ENCODE peak calls at places on chromosomes 2 and 18, in six cellular contexts. W is ovary; G is lower lobe of right lung; C is CD8-positive, alpha-beta T cell; N is upper lobe of right lung; F is brain microvascular endothelial cell. O is an unnamed sample.

GRCh38 chr2:159637988-159638501 is 21.7 kb upstream of the BAZ2B start:
- DNase-seq in N (no peak), F (peak; percentile 94), G (no peak), W (no peak), C (no peak), O (no peak)

GRCh38 chr2:241844066-241844728 is 14.5 kb downstream of the PDCD1 start:
- DNase-seq in N (peak; percentile 85), W (peak; percentile 79), F (no peak), C (no peak), G (peak; percentile 73), O (peak; percentile 57)

GRCh38 chr2:40479995-40480525 is 28.2 kb upstream of the SLC8A1 start:
- DNase-seq in F (no peak), W (no peak), G (no peak), N (no peak), C (no peak), O (no peak)

GRCh38 chr2:174984561-174984960 is 20.6 kb downstream of the CHN1 start:
- DNase-seq in W (no peak), N (no peak), C (no peak), G (no peak), F (no peak), O (no peak)

GRCh38 chr2:203077458-203077857 is 62.8 kb downstream of the NBEAL1 start:
- DNase-seq in W (no peak), F (no peak), N (no peak), C (no peak), G (no peak), O (no peak)

GRCh38 chr2:150228936-150229335 is 258.5 kb downstream of the RND3 start:
- DNase-seq in W (no peak), N (no peak), C (no peak), F (no peak), G (no peak), O (no peak)

GRCh38 chr2:38148501-38148900 is 72.5 kb upstream of the CYP1B1 start:
- DNase-seq in C (no peak), G (no peak), N (peak; percentile 66), W (no peak), F (no peak), O (no peak)

GRCh38 chr2:230664128-230664527 is 48.5 kb upstream of the CAB39 start:
- DNase-seq in C (no peak), F (no peak), G (no peak), W (no peak), N (no peak), O (no peak)

GRCh38 chr2:211203986-211204385 is 647.6 kb downstream of the CPS1 start:
- DNase-seq in C (no peak), F (peak; percentile 21), N (no peak), G (no peak), W (no peak), O (no peak)

GRCh38 chr18:74546751-74547530 is 12.6 kb downstream of the CNDP1 start:
- DNase-seq in N (no peak), C (no peak), F (no peak), G (no peak), W (no peak), O (no peak)

GRCh38 chr2:46778516-46778915 is 137.1 kb downstream of the MCFD2 start:
- DNase-seq in F (no peak), C (no peak), G (no peak), N (no peak), W (no peak), O (no peak)

GRCh38 chr18:49788327-49788908 is 24.9 kb downstream of the ACAA2 start:
- DNase-seq in G (no peak), F (peak; percentile 22), N (no peak), C (no peak), W (no peak), O (no peak)

GRCh38 chr2:59167514-59167913 is 926.4 kb upstream of the FANCL start:
- DNase-seq in W (no peak), N (no peak), C (no peak), F (no peak), G (no peak), O (no peak)

GRCh38 chr2:26631815-26632214 is 9.4 kb downstream of the CIB4 start:
- DNase-seq in C (no peak), W (no peak), F (no peak), N (peak; percentile 48), G (peak; percentile 24), O (no peak)

GRCh38 chr2:28049416-28049815 is 158.9 kb downstream of the BABAM2 start:
- DNase-seq in F (no peak), G (no peak), N (no peak), C (no peak), W (no peak), O (no peak)

GRCh38 chr2:191878576-191879298 is 31.8 kb upstream of the CAVIN2 start:
- DNase-seq in F (peak; percentile 59), N (no peak), W (no peak), G (no peak), C (no peak), O (no peak)

DNA sequence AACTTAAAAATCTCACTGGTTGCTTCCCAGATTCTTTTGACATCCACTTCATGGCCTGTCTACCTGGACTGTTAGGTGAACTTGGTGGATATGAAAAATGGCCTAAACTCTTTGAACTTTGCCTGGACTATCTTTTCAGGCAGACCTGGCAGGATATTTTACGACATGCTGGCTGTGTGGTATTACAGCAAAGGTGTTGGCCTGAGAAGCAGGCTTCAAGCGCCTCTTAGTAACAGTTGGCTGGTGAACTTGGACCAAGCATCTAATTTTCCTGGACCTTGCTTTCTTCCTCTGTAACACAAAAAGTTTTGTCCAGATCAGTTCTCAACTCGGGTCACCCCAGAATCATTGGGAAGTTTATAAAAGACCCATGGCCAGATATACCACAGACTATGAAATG is 4.6 kb downstream of the LYPD1 start:
- DNase-seq in G (no peak), W (no peak), N (no peak), C (no peak), F (no peak), O (no peak)
- H3K27me3 ChIP-seq in G (peaks cover 39% of the 10 kb centered on the region), W (no peaks in the 10 kb centered on the region), N (peaks cover 38% of the 10 kb centered on the region), C (no peaks in the 10 kb centered on the region), F (no peaks in the 10 kb centered on the region), O (peaks cover 36% of the 10 kb centered on the region)

DNA sequence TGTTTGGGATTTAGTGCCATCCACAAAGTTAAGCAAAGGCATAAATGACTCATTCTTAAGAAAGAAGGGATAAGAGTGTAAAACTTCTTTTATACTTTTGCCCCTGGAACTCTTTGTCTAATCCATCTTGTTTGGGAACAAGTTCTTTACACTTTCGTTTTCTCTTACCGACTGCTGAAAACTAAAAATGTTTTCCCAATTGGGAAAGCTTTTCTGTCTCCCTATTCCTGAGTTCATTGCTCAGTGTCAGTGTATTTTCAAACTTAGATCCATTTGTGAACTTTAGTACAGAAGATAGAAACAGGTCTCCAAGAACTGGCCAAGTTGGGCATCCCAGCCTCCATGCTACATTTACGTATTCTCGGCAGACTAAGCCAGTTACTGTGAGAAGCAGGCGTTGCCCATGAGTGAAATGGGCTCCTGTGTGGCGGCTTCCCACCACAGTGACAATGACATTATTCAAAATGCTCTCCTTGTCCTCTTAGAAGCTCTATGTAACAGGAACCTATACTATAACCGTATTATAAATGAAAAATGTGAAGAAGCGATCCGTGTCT is 51.7 kb downstream of the TGOLN2 start:
- DNase-seq in C (no peak), F (no peak), W (no peak), N (no peak), G (no peak), O (no peak)
- H3K27ac ChIP-seq in C (no peak overlapping the region), F (no peak overlapping the region), W (peak overlapping the region; percentile 77), N (peak overlapping the region; percentile 20), G (peak overlapping the region; percentile 54), O (no peak overlapping the region)

GRCh38 chr2:19369341-19369955 is 11.0 kb upstream of the OSR1 start:
- DNase-seq in G (no peak), F (peak; percentile 43), W (no peak), N (no peak), C (no peak), O (no peak)
- TF ChIP-seq CTCF in G (no peak), F (peak; percentile 84), W (no peak), N (no peak), C (no peak), O (no peak)

GRCh38 chr18:31493171-31493570 is 4.8 kb upstream of the DSG2 start:
- DNase-seq in N (no peak), W (no peak), G (no peak), C (no peak), F (no peak), O (no peak)
- H3K27me3 ChIP-seq in N (peaks cover 9% of the 10 kb centered on the region), W (no peaks in the 10 kb centered on the region), G (peaks cover 13% of the 10 kb centered on the region), C (peaks cover 3% of the 10 kb centered on the region), F (no peaks in the 10 kb centered on the region), O (peaks cover 18% of the 10 kb centered on the region)

GRCh38 chr18:57915848-57916596 is 112.9 kb upstream of the ATP8B1 start:
- DNase-seq in C (no peak), N (no peak), F (no peak), W (no peak), G (no peak), O (no peak)

GRCh38 chr18:57913686-57914085 is 110.6 kb upstream of the ATP8B1 start:
- DNase-seq in G (no peak), N (no peak), C (no peak), W (no peak), F (no peak), O (no peak)

GRCh38 chr18:57918601-57919000 is 115.5 kb upstream of the ATP8B1 start:
- DNase-seq in W (no peak), F (no peak), C (no peak), N (no peak), G (no peak), O (no peak)

GRCh38 chr18:57915241-57915640 is 112.1 kb upstream of the ATP8B1 start:
- DNase-seq in F (no peak), W (no peak), G (no peak), N (no peak), C (no peak), O (no peak)

GRCh38 chr18:57916684-57917083 is 113.6 kb upstream of the ATP8B1 start:
- DNase-seq in W (no peak), G (no peak), F (no peak), N (no peak), C (no peak), O (no peak)
- H3K27ac ChIP-seq in W (no peak overlapping the region), G (no peak overlapping the region), F (no peak overlapping the region), N (no peak overlapping the region), C (no peak overlapping the region), O (no peak overlapping the region)

DNA sequence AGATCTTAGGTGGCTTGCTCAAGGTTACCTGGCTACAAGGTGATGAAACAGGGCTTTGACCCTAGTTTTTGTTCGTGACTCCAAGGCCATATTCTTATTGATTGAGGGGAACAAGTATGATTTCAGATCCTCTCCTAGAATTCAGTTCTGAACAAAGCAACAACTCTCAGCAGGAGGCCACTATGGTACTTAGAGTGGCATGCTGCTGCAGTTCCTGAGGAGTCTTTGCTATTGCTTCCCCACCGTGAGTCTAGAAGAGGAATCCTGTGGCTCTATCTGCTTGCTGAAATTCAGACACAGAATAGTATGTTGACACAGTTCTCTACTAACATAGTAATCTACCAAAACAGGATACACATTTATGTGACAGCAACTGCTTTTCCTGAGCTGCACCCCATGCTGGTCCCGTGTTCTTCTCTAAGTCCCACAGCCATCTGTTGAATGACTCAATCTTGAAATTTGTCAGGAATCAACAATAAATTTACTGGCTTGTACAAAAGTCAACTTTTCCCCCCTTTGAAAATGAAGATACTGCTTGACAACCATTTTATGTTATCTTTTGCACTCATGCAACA is 4.1 kb downstream of the TGFBRAP1 start:
- DNase-seq in W (no peak), F (peak; percentile 56), N (no peak), G (no peak), C (no peak), O (no peak)
- TF ChIP-seq CTCF in W (no peak), F (no peak), N (no peak), G (no peak), C (no peak), O (no peak)

DNA sequence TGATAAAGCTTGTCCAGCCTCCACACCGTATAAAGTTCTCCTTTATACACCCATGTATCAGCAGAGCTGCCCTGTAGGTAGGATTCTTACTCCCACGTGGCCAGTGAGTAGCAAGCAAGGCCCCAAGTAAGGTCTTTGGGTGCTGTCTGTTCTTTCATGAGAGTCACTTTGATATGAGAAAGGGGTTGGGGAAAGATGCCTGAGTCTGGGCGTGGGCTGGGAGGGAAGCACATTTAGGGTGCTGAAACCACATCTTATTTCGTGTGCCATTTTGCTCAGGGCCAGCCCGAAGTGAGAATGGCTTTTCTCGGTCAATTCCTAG is 440 bp upstream of the ITPRIPL1 start:
- DNase-seq in W (no peak), F (no peak), C (no peak), G (no peak), N (no peak), O (no peak)
- H3K27me3 ChIP-seq in W (no peaks in the 10 kb centered on the region), F (no peaks in the 10 kb centered on the region), C (no peaks in the 10 kb centered on the region), G (peaks cover 35% of the 10 kb centered on the region), N (peaks cover 41% of the 10 kb centered on the region), O (no peaks in the 10 kb centered on the region)

O was measured in CD4-positive, alpha-beta T cell.